ENCODE peak calls at places on chromosomes 13 and 19, in five cellular contexts. D, K, Y, J and O are unnamed samples.

GRCh38 chr13:23547000-23547590 is 23.1 kb upstream of the TNFRSF19 start:
- DNase-seq in J (no peak), D (peak; percentile 7), Y (no peak), K (peak; percentile 63), O (peak; percentile 8)

GRCh38 chr19:2040647-2041435 is 10.2 kb downstream of the MKNK2 start:
- DNase-seq in D (no peak), Y (no peak), J (no peak), K (no peak), O (no peak)

GRCh38 chr13:37481005-37481857 is 117.3 kb downstream of the POSTN start:
- DNase-seq in Y (no peak), K (no peak), J (no peak), D (peak; percentile 66), O (peak; percentile 55)

GRCh38 chr19:17035842-17036424 is 9.3 kb upstream of the CPAMD8 start:
- DNase-seq in J (peak; percentile 22), Y (no peak), D (no peak), K (no peak), O (no peak)

GRCh38 chr19:15780595-15781418 is 6.7 kb upstream of the OR10H5 start:
- DNase-seq in J (no peak), K (no peak), D (no peak), Y (no peak), O (no peak)

GRCh38 chr13:114018461-114019055 is 44.7 kb upstream of the C13orf46 start:
- DNase-seq in J (no peak), Y (no peak), D (no peak), K (no peak), O (no peak)

GRCh38 chr19:19034204-19034624 is 811 bp downstream of the ARMC6 start:
- DNase-seq in K (peak; percentile 66), Y (peak; percentile 24), D (peak; percentile 44), J (peak; percentile 82), O (peak; percentile 79)

GRCh38 chr19:3458229-3458555 is 22.1 kb downstream of the SMIM24 start:
- DNase-seq in D (no peak), K (no peak), J (no peak), Y (no peak), O (peak; percentile 88)

GRCh38 chr19:3516675-3517207 is 10.6 kb downstream of the FZR1 start:
- DNase-seq in Y (no peak), J (no peak), K (no peak), D (no peak), O (no peak)

GRCh38 chr19:48962029-48962848 is 2.9 kb upstream of the FTL start:
- DNase-seq in J (peak; percentile 46), D (no peak), Y (no peak), K (peak; percentile 62), O (peak; percentile 53)

GRCh38 chr13:67223024-67223423 is 7.1 kb downstream of the PCDH9 start:
- DNase-seq in J (no peak), Y (no peak), K (no peak), D (peak; percentile 60), O (peak; percentile 59)

GRCh38 chr13:100439247-100439955 is 149.2 kb downstream of the GGACT start:
- DNase-seq in K (no peak), D (no peak), Y (peak; percentile 54), J (no peak), O (no peak)

GRCh38 chr13:109995578-109995977 is 209.2 kb upstream of the IRS2 start:
- DNase-seq in J (no peak), K (no peak), Y (no peak), D (no peak), O (no peak)
- H3K4me3 ChIP-seq in J (no peak overlapping the region), K (no peak overlapping the region), Y (no peak overlapping the region), D (no peak overlapping the region), O (no peak overlapping the region)

GRCh38 chr13:95059306-95059705 is 241.9 kb downstream of the ABCC4 start:
- DNase-seq in D (no peak), Y (no peak), J (peak; percentile 26), K (no peak), O (no peak)

GRCh38 chr13:95050800-95051620 is 250.2 kb downstream of the ABCC4 start:
- DNase-seq in D (no peak), K (no peak), Y (no peak), J (no peak), O (no peak)

GRCh38 chr13:95060120-95060519 is 241.1 kb downstream of the ABCC4 start:
- DNase-seq in Y (no peak), J (no peak), K (no peak), D (no peak), O (peak; percentile 28)

GRCh38 chr13:95058680-95059079 is 242.6 kb downstream of the ABCC4 start:
- DNase-seq in K (no peak), J (no peak), D (no peak), Y (no peak), O (no peak)

GRCh38 chr13:95056266-95056665 is 245.0 kb downstream of the ABCC4 start:
- DNase-seq in Y (peak; percentile 74), D (no peak), J (no peak), K (no peak), O (no peak)
- H4K8ac ChIP-seq in Y (no peak overlapping the region), D (no peak overlapping the region), J (no peak overlapping the region), K (no peak overlapping the region), O (no peak overlapping the region)

GRCh38 chr19:40751065-40751923 is at the start of gene SNRPA:
- DNase-seq in Y (peak; percentile 99), J (peak; percentile 100), K (peak; percentile 97), D (peak; percentile 98), O (peak; percentile 99)
- H3K14ac ChIP-seq in Y (no peak within 1 kb of the TSS), J (peak within 1 kb of the TSS; percentile 94), K (peak within 1 kb of the TSS; percentile 50), D (peak within 1 kb of the TSS; percentile 97), O (peak within 1 kb of the TSS; percentile 23)

DNA sequence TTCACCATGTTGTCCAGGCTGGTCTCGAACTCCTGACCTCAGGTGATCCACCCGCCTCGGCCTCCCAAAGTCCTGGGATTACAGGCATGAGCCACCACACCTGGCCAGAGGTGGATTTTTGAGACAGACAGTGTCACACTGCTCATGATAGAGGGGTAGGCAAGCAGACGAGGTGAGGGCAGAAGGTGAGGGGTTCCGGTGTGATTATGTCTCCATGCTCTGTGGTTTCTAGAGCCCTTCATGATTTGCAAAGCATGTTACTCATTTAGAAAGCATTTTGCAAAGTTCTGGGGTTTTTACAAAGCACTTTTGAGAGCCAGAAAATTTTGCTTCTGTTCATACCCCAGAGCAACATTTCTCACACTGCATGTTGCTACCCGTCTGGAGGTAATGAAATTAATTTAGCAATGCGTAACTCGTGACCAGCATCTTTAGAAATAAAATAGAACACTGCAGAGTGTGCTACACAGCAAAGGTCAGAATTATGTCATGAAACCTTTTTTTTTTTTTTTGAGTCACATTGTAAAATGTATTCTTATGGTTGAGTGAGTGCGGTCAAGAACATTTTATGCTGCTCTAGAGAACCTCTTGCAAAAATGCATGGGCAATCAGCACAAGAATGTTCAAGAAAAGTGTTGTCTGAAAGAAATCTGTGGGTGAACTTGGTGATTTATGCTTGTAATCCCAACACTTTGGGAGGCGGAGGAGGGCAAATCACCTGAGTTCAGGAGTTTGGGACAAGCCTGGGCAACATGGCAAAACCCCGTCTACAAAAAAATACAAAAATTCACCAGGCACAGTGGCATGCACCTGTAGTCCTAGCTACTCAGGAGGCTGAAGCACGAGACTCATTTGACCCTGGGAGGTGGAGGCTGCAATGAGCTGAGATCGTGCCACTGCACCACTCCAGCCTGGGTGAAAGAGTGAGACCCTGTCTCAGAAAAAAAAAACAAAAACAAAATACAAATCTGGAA is 58.0 kb downstream of the MAP4K1 start:
- DNase-seq in K (no peak), J (no peak), Y (no peak), D (no peak), O (no peak)
- H3K4me3 ChIP-seq in K (no peak overlapping the region), J (no peak overlapping the region), Y (no peak overlapping the region), D (no peak overlapping the region), O (no peak overlapping the region)

DNA sequence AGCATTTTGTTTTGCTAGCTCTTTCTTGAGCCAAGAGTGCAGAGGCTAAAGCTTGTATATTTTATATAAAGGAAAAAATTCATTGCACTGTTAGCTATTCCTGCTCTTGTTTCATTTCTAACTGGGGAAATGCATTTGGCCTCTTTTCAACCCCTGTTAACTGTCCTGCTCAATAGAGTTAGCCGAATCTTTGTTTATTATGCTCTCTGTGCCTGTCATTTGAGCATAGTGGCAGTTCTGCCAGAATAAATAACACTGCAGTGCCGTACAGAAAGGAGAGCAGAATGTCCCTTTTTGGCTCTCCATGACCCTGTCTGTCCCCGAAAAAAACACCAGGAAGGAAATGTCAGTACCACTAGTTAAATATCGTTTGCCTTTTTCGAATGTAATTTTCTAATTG is 350.8 kb downstream of the MYO16 start:
- DNase-seq in J (no peak), Y (no peak), K (no peak), D (no peak), O (no peak)
- H4K8ac ChIP-seq in J (no peak overlapping the region), Y (no peak overlapping the region), K (no peak overlapping the region), D (no peak overlapping the region), O (no peak overlapping the region)

GRCh38 chr19:5062799-5063198 is 93.9 kb downstream of the KDM4B start:
- DNase-seq in Y (no peak), D (no peak), K (no peak), J (no peak), O (no peak)
- H3K14ac ChIP-seq in Y (no peak overlapping the region), D (no peak overlapping the region), K (no peak overlapping the region), J (no peak overlapping the region), O (no peak overlapping the region)

DNA sequence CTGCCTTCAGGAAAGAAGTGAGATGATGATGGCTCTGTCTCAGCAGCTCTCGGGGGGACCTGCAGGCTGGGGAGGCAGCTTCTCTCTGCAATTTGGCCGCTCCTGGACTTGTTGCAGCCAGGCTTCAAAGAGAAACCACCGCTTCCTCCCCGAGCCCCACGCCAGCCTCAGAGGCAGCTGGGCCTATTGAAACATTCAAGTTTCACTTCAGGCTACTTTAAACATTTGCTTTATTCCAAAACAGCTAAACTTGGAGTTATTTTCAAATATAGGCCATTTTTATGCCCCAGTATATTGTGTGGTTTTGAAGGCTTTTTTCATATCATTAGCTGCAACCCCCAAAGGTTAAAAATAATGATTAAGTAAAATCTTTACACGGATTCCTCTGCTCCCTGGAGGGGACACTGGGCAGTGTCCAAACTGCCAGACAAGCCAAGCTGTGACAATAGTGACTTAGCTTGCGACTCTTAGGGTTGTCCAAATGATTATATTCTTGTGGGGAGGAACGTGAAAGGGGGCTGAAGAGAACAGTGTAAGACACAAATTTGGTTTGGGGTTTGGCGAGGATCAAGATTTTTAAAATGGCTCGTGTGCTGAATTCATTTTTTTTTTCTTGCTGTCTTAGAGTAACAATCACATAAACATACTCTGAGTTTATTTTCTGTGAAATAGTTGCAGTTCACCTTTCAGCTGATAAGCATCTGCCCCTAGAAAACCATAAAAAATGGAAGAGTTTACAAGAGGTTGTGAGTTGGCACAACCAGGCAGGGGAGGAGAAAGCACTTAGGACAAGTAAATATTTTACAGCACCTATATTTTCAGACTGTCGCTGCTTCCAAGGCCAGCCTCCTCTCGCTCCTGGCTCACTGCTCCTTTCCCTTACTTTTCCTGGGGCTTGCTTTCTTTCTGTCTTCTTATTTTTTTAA is 330.6 kb downstream of the DLEU7 start:
- DNase-seq in K (no peak), J (no peak), D (peak; percentile 61), Y (no peak), O (peak; percentile 66)
- H3K4me3 ChIP-seq in K (no peak overlapping the region), J (no peak overlapping the region), D (peak overlapping the region; percentile 28), Y (peak overlapping the region; percentile 29), O (no peak overlapping the region)